ENCODE peak calls at places on chromosomes 12 and 14, in nine cellular contexts. A, X, D, Z, Y, L, U, P and W are unnamed samples.

GRCh38 chr12:570237-570925 is 92.9 kb downstream of the NINJ2 start:
- DNase-seq in U (peak; percentile 81), D (peak; percentile 89), A (peak; percentile 85), Z (peak; percentile 77), Y (peak; percentile 73), L (peak; percentile 84), P (peak; percentile 91), X (peak; percentile 77), W (no peak)

GRCh38 chr14:50012644-50013043 is 103.7 kb downstream of the VCPKMT start:
- DNase-seq in X (no peak), L (no peak), P (no peak), Y (no peak), A (no peak), D (no peak), U (no peak), Z (no peak), W (no peak)

GRCh38 chr12:106358410-106359241 is 1.1 kb downstream of the POLR3B start:
- DNase-seq in L (no peak), P (no peak), A (peak; percentile 17), U (peak; percentile 53), Y (peak; percentile 70), X (peak; percentile 34), Z (peak; percentile 78), D (no peak), W (no peak)

GRCh38 chr14:30790827-30791226 is 83.5 kb upstream of the COCH start:
- DNase-seq in A (no peak), X (no peak), U (no peak), Z (no peak), Y (no peak), D (no peak), L (no peak), P (no peak), W (no peak)

GRCh38 chr14:102187583-102188001 is 47.9 kb downstream of the WDR20 start:
- DNase-seq in X (no peak), Z (no peak), L (no peak), A (no peak), D (no peak), U (no peak), P (peak; percentile 39), Y (no peak), W (no peak)

GRCh38 chr12:124162151-124163110 is 132.5 kb upstream of the RFLNA start:
- DNase-seq in P (no peak), U (no peak), D (no peak), Y (no peak), A (peak; percentile 60), Z (no peak), X (peak; percentile 39), L (no peak), W (no peak)

GRCh38 chr14:90781344-90781761 is 34.9 kb downstream of the TTC7B start:
- DNase-seq in X (no peak), D (no peak), L (no peak), U (no peak), Z (no peak), P (no peak), A (no peak), Y (no peak), W (no peak)

GRCh38 chr14:97517566-97518234 is 720.5 kb downstream of the VRK1 start:
- DNase-seq in Y (no peak), L (no peak), Z (no peak), D (no peak), A (no peak), P (no peak), U (no peak), X (no peak), W (no peak)

GRCh38 chr12:27946396-27946795 is 26.1 kb downstream of the PTHLH start:
- DNase-seq in A (no peak), Y (no peak), D (no peak), X (no peak), U (no peak), Z (no peak), P (no peak), L (no peak), W (no peak)

GRCh38 chr14:83247925-83248639 is 1714.4 kb upstream of the SEL1L start:
- DNase-seq in A (no peak), Z (no peak), D (no peak), U (no peak), X (no peak), P (no peak), Y (no peak), L (no peak), W (no peak)

DNA sequence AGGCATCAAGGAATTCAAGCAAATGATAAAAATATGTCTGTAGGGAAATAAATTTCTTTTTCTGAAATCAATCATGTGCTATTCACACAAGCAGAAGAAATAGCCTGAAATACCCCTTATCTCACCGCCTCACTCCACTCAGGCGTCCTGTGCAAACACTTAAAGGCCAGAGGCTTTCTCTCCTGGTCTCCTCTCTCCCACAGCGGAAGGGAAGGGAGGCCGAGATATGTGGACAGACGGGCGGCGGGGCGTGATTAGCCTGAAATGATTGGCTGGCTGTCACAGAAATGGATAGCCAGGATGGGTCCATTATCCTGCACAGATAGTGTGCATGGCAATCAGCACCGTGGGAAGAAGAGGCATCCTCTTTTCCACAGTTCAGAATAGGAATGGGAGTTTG is 301.5 kb downstream of the GALC start:
- DNase-seq in L (no peak), U (no peak), P (no peak), Z (no peak), X (no peak), A (no peak), Y (no peak), D (no peak), W (peak; percentile 80)
- TF ChIP-seq EP300 in L (no peak), U (no peak), P (no peak), Z (no peak), X (no peak), A (no peak), Y (no peak), D (no peak), W (no peak)

DNA sequence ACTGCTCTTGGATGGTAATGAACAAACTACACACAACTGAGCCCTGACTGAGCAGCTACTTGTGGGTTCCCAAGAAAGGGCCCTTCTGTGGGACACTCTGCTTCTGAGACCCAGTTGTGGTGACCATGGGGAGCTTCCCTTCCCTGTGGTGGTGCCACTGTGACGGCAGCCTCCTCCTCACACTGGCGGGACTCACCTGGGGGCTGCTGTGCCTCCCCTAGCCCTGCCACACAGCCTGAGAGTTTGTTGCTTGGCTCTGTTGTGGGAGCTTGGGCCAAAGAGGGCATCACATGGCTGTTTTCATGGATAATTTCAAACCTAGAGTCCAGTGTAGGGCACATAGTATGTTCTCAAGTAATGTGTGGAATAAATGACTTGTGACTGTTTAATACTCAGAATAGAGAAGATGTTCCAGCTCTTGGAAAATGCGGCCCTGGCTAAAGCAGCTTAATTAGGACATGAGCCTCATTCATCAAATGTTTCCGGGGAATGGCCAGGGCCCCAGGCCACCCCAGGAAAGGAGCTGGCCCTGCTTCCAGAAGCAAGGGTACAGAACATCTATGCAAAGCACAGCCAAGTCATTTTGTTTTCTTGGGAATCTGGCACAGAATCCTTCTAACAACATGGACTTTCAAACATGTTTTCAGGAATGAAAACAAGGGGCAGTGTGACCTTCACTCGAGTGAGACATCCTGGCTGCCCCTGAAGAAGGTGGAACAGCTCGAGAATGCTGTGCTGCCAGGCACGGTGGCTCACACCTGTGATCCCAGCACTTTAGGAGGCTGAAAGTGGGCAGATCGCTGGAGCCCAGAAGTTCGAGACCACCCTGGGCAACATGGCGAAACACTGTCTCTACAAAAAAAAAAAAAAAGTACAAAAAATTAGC is 21.2 kb downstream of the ZFYVE21 start:
- DNase-seq in X (no peak), P (peak; percentile 88), Z (no peak), A (no peak), L (no peak), Y (no peak), U (no peak), D (no peak), W (no peak)
- TF ChIP-seq POLR2AphosphoS5 in X (no peak), P (peak; percentile 23), Z (no peak), A (peak; percentile 27), L (no peak), Y (no peak), U (no peak), D (no peak), W (peak; percentile 75)

DNA sequence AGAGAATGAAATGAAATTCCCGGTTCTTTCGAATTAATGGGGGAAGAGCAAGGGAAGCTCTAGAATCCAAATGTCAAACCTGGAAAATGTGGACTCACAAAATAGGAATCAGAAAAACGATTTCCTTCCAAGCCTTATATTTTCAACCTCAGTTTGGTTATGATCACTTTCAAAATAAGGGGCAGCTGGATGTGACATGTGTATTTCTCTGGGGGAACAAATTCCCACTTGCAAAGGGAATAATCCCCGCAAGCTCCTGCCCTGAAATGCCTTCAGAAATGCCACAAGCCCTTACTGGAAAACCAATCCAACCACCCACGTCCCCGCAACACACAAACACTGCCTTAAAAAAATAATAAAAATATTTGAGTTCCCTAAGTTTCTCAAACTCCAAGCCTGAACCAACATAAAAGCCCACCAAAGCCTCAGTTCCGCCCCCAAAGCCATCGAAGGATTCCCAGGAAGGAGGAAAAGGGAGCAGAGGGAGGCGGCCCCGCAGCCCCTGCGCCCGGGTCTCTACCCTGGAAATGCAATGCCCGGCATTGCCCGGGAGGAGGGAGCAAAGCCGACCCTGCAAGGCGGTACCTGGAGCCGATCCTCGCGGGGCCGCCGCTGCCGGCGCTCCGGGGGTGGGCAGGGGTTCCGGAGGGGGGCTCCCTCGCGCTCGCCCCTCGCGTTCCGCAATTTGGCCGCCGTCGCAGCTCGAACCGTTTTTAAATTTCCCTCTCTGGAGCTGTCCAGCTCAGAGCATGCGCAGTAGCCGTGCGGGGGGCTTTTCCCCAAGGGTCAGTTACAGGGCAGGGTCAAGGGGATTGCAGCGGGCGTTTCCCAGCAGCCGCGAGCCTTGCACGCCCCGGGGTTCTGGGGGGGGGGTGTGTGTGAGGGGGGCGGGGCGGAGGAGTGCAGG is at the start of gene FOXN4:
- DNase-seq in A (no peak), Y (no peak), X (no peak), D (peak; percentile 83), L (no peak), Z (no peak), U (peak; percentile 84), P (no peak), W (no peak)
- H3K27me3 ChIP-seq in A (peaks cover 78% of the 10 kb centered on the region), Y (peaks cover 49% of the 10 kb centered on the region), X (peaks cover 4% of the 10 kb centered on the region), D (peaks cover 42% of the 10 kb centered on the region), L (peaks cover 48% of the 10 kb centered on the region), Z (peaks cover 55% of the 10 kb centered on the region), U (peaks cover 30% of the 10 kb centered on the region), P (peaks cover 7% of the 10 kb centered on the region), W (peaks cover 6% of the 10 kb centered on the region)

DNA sequence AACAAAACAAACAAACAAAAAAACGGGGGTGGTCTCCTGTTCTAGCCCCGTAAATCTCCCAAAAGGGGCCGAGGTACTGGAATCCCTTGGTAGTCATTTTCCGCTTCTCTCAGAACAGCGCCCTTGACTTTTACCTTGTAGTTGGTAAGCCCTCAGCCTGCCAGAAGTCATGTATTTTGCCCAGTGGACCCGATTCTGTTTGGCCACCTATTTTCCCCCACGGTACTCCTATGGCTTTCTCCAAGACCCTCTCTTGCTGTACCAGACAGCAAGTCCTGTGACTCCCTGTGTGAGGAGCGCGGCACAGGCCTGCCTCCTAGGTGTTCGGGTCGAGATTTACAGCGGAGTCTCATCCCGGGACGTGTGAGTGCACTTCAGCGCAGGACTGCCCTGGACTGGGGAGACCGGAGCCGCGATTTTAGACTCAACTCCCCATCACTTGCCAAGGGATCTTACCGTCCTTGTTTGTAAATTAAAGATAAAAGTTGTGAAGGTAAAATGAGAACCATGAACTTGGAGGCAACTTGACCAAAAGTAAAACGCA is 1.1 kb upstream of the MBD6 start:
- DNase-seq in P (peak; percentile 86), Y (no peak), Z (peak; percentile 72), A (peak; percentile 58), D (no peak), X (peak; percentile 48), U (no peak), L (peak; percentile 80), W (no peak)
- TF ChIP-seq EP300 in P (no peak), Y (no peak), Z (no peak), A (no peak), D (no peak), X (no peak), U (peak; percentile 7), L (no peak), W (no peak)

GRCh38 chr12:108812324-108812723 is 45.1 kb downstream of the SSH1 start:
- DNase-seq in D (peak; percentile 55), Z (no peak), X (no peak), U (no peak), L (no peak), P (no peak), Y (no peak), A (no peak), W (no peak)
- TF ChIP-seq POLR2AphosphoS5 in D (no peak), Z (no peak), X (no peak), U (no peak), L (no peak), P (no peak), Y (no peak), A (no peak), W (no peak)